ENCODE peak calls at places on chromosome 5, in seven cellular contexts. N is H9, Z is neuronal stem cell, E is mesenchymal stem cell, O is mesendoderm, F is IMR-90, C is H1. M is an unnamed sample.

GRCh38 chr5:145473032-145473642 is 362.0 kb downstream of the PRELID2 start:
- DNase-seq in N (no peak), Z (no peak), E (peak), O (no peak), F (peak), C (no peak), M (no peak)

GRCh38 chr5:115785395-115786009 is 31.0 kb downstream of the CDO1 start:
- DNase-seq in N (peak), Z (peak), E (no peak), O (peak), F (no peak), C (peak), M (no peak)

GRCh38 chr5:178785999-178786398 is 55.5 kb upstream of the ZNF354A start:
- DNase-seq in N (no peak), Z (no peak), E (peak), O (no peak), F (no peak), C (no peak), M (no peak)

GRCh38 chr5:137226081-137226480 is 273.0 kb downstream of the SPOCK1 start:
- DNase-seq in N (no peak), Z (no peak), E (no peak), O (no peak), F (no peak), C (no peak), M (no peak)

GRCh38 chr5:90231688-90232087 is 177.9 kb downstream of the CETN3 start:
- DNase-seq in N (no peak), Z (no peak), E (no peak), O (no peak), F (no peak), C (no peak), M (no peak)

GRCh38 chr5:23139338-23140171 is 286.4 kb upstream of the CDH12 start:
- DNase-seq in N (no peak), Z (peak), E (peak), O (peak), F (peak), C (no peak), M (peak)

GRCh38 chr5:44727100-44727499 is 81.6 kb upstream of the MRPS30 start:
- DNase-seq in N (no peak), Z (no peak), E (no peak), O (no peak), F (no peak), C (no peak), M (no peak)

GRCh38 chr5:145887976-145888574 is 15.3 kb upstream of the GRXCR2 start:
- DNase-seq in N (peak), Z (peak), E (peak), O (peak), F (peak), C (peak), M (peak)

GRCh38 chr5:66850354-66851075 is 254.3 kb downstream of the MAST4 start:
- DNase-seq in N (no peak), Z (no peak), E (peak), O (peak), F (peak), C (no peak), M (peak)

GRCh38 chr5:93717162-93717561 is 24.2 kb downstream of the POU5F2 start:
- DNase-seq in N (no peak), Z (no peak), E (peak), O (no peak), F (peak), C (no peak), M (no peak)

GRCh38 chr5:143268388-143268787 is 135.1 kb downstream of the NR3C1 start:
- DNase-seq in N (no peak), Z (no peak), E (no peak), O (no peak), F (no peak), C (no peak), M (no peak)

GRCh38 chr5:4627887-4628286 is 512.2 kb upstream of the ADAMTS16 start:
- DNase-seq in N (no peak), Z (no peak), E (no peak), O (no peak), F (no peak), C (no peak), M (no peak)

GRCh38 chr5:132437604-132438275 is 52.8 kb downstream of the IRF1 start:
- DNase-seq in N (peak), Z (no peak), E (peak), O (peak), F (peak), C (no peak), M (peak)

GRCh38 chr5:4042311-4042710 is 446.7 kb downstream of the IRX1 start:
- DNase-seq in N (no peak), Z (no peak), E (no peak), O (no peak), F (no peak), C (no peak), M (no peak)

GRCh38 chr5:150159741-150160179 is 4.1 kb upstream of the PDGFRB start:
- DNase-seq in N (no peak), Z (no peak), E (peak), O (no peak), F (peak), C (no peak), M (peak)

GRCh38 chr5:978693-979092 is 29.9 kb upstream of the NKD2 start:
- DNase-seq in N (no peak), Z (no peak), E (no peak), O (peak), F (no peak), C (no peak), M (no peak)

GRCh38 chr5:82562696-82563240 is 284.6 kb upstream of the RPS23 start:
- DNase-seq in N (no peak), Z (no peak), E (no peak), O (no peak), F (no peak), C (no peak), M (no peak)

GRCh38 chr5:141597394-141597793 is 21.4 kb downstream of the DIAPH1 start:
- DNase-seq in N (no peak), Z (no peak), E (no peak), O (no peak), F (no peak), C (no peak), M (no peak)

GRCh38 chr5:172049226-172049796 is 42.9 kb upstream of the FBXW11 start:
- DNase-seq in N (no peak), Z (no peak), E (no peak), O (peak), F (no peak), C (no peak), M (no peak)

GRCh38 chr5:42791151-42791550 is 20.5 kb downstream of the SELENOP start:
- DNase-seq in N (no peak), Z (no peak), E (no peak), O (no peak), F (no peak), C (no peak), M (no peak)

GRCh38 chr5:142756576-142756975 is 13.6 kb upstream of the ARHGAP26 start:
- DNase-seq in N (no peak), Z (no peak), E (no peak), O (no peak), F (no peak), C (no peak), M (no peak)

GRCh38 chr5:175470756-175471155 is 7.6 kb upstream of the SFXN1 start:
- DNase-seq in N (no peak), Z (no peak), E (no peak), O (no peak), F (peak), C (no peak), M (no peak)

DNA sequence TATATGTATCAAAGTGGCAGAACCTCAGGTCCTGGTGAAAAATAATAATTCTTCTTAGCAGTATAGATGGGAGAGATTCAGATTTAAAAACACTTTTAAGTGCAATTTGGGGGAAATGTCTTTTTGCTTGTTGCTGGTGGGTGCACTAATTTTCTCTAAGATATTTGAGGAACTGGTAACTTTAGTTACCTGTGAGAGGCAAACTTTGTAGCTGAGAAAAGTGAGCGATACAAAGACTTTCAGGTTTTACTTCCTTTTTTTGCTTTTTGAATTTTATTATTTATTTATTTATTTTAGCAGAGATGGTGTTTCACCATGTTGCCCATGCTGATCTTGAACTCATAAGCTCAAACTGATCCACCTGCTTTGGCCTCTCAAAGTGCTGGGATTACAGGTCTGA is 303.1 kb upstream of the PTGER4 start:
- DNase-seq in N (no peak), Z (no peak), E (no peak), O (no peak), F (no peak), C (no peak), M (no peak)
- H3K4ac ChIP-seq in N (no peak), Z (no peak), E (no peak), O (no peak), F (no peak), C (no peak), M (no peak)

GRCh38 chr5:51810592-51810991 is 427.3 kb downstream of the ISL1 start:
- DNase-seq in N (no peak), Z (no peak), E (no peak), O (no peak), F (no peak), C (no peak), M (no peak)

GRCh38 chr5:51811883-51812282 is 428.6 kb downstream of the ISL1 start:
- DNase-seq in N (no peak), Z (no peak), E (peak), O (peak), F (no peak), C (no peak), M (no peak)

DNA sequence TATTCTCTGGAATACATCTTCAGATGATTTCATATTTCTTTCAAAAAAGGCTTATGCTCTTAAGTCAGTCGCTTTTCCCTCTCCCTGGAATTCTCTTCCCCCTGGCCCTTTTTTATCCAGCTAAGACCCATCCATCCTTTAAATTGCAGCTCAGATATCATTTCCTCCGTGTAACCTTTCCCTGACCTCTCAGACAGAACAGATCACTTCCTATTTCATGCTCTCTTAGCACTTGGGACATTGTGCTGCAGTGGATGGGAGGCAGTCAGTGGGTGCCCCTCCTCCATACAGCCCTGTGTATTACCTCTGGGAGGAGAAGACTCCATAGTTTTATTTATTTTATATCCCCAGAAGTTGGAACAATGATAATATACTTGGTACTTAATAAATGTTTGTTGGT is 423.4 kb downstream of the ISL1 start:
- DNase-seq in N (no peak), Z (no peak), E (no peak), O (no peak), F (no peak), C (no peak), M (no peak)
- H3K4ac ChIP-seq in N (no peak), Z (no peak), E (no peak), O (no peak), F (no peak), C (no peak), M (no peak)

GRCh38 chr5:165723931-165724330 is 2218.5 kb downstream of the MAT2B start:
- DNase-seq in N (no peak), Z (no peak), E (no peak), O (no peak), F (no peak), C (no peak), M (no peak)

GRCh38 chr5:165722401-165722800 is 2217.0 kb downstream of the MAT2B start:
- DNase-seq in N (no peak), Z (no peak), E (no peak), O (no peak), F (no peak), C (no peak), M (no peak)
- H3K4ac ChIP-seq in N (no peak), Z (no peak), E (no peak), O (no peak), F (no peak), C (no peak), M (no peak)

GRCh38 chr5:161414037-161414436 is 132.5 kb downstream of the GABRB2 start:
- DNase-seq in N (no peak), Z (no peak), E (no peak), O (no peak), F (no peak), C (no peak), M (no peak)

GRCh38 chr5:161411156-161411555 is 135.4 kb downstream of the GABRB2 start:
- DNase-seq in N (no peak), Z (no peak), E (no peak), O (no peak), F (no peak), C (no peak), M (no peak)

GRCh38 chr5:161412792-161413191 is 133.7 kb downstream of the GABRB2 start:
- DNase-seq in N (no peak), Z (no peak), E (no peak), O (no peak), F (no peak), C (no peak), M (no peak)

GRCh38 chr5:161410640-161411039 is 135.9 kb downstream of the GABRB2 start:
- DNase-seq in N (no peak), Z (no peak), E (no peak), O (no peak), F (no peak), C (no peak), M (peak)

GRCh38 chr5:161414896-161415295 is 131.6 kb downstream of the GABRB2 start:
- DNase-seq in N (no peak), Z (no peak), E (no peak), O (no peak), F (no peak), C (no peak), M (no peak)
- H3K4ac ChIP-seq in N (no peak), Z (no peak), E (no peak), O (no peak), F (no peak), C (no peak), M (no peak)

DNA sequence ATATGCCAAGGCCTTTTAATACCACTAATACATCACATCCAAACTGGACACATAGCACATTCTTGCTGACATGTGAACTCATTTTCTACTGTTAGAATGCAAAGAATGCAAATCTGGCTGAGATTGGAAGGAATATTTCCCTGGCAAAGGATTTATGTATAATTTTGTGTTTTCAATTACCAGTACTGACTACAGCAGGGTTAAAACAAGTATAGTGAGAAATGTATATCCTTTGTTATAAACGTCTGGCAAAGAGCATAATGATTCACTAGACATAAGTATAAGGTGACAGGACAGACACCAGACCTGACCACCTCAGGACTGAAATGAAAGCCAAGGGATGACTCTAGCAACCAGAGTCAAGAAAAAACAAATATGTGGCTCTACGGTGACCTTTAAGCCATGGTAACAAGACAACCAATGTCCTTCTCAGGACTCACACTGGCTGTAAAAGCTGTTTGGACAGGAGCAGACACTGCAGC is 95.1 kb downstream of the MRPS27 start:
- DNase-seq in N (no peak), Z (no peak), E (no peak), O (no peak), F (peak), C (no peak), M (no peak)
- H3K4ac ChIP-seq in N (no peak), Z (no peak), E (no peak), O (no peak), F (peak), C (no peak), M (no peak)

GRCh38 chr5:97127727-97128126 is 14.7 kb downstream of the LIX1 start:
- DNase-seq in N (no peak), Z (no peak), E (no peak), O (no peak), F (no peak), C (no peak), M (no peak)
- H3K4ac ChIP-seq in N (no peak), Z (no peak), E (no peak), O (no peak), F (no peak), C (no peak), M (no peak)

DNA sequence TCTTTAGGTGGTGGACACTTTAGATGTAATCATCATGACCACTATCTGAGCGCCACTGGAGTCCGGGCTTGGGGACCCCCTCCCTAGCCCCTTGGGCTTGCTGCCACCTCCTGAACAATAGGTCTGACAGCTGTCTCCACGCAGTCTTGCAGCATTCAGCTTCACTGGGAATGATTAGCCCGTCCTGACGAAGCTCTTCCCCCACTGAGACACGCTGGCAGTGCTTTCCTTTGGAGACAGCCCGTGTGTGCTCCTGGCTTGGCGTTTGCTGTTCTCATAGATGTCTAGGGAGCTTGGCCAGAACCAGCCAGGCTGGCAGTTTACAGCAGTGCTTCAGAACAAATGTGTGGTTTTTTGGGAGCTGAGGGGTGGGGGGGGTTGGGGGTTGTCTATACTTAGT is 355.5 kb downstream of the ADAMTS6 start:
- DNase-seq in N (no peak), Z (no peak), E (no peak), O (no peak), F (peak), C (peak), M (no peak)
- H3K4ac ChIP-seq in N (no peak), Z (no peak), E (no peak), O (no peak), F (peak), C (no peak), M (peak)

GRCh38 chr5:75226916-75227315 is 9.8 kb downstream of the ANKRD31 start:
- DNase-seq in N (no peak), Z (no peak), E (no peak), O (no peak), F (no peak), C (no peak), M (no peak)
- H3K4ac ChIP-seq in N (no peak), Z (no peak), E (no peak), O (no peak), F (no peak), C (no peak), M (no peak)

DNA sequence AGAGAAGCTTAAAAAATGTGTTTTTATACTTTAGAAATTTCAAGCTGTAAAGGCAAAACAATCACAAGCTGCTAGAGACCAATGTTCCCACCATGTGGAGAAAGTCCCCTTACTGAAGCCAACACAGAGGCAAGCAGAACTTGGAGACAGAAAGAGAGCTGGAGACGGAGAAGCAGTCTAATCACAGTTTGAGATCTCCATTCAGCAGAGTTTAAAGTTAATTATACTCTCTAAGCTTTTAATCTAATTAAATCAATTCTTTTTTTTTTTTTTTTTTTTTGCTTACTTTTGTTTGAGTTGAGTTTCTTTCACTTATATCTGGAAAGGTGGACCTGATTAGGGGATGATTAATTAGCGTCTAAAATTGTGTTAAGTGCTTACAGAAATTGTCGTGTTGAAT is 1534.3 kb downstream of the MAT2B start:
- DNase-seq in N (no peak), Z (no peak), E (no peak), O (no peak), F (no peak), C (no peak), M (no peak)
- H3K4ac ChIP-seq in N (no peak), Z (no peak), E (no peak), O (no peak), F (no peak), C (no peak), M (no peak)

GRCh38 chr5:64806537-64806936 is 37.8 kb downstream of the CWC27 start:
- DNase-seq in N (no peak), Z (no peak), E (no peak), O (no peak), F (no peak), C (no peak), M (no peak)

GRCh38 chr5:64807505-64807904 is 38.8 kb downstream of the CWC27 start:
- DNase-seq in N (no peak), Z (no peak), E (peak), O (no peak), F (peak), C (no peak), M (no peak)

GRCh38 chr5:64814073-64814472 is 45.3 kb downstream of the CWC27 start:
- DNase-seq in N (no peak), Z (no peak), E (no peak), O (no peak), F (no peak), C (no peak), M (no peak)

DNA sequence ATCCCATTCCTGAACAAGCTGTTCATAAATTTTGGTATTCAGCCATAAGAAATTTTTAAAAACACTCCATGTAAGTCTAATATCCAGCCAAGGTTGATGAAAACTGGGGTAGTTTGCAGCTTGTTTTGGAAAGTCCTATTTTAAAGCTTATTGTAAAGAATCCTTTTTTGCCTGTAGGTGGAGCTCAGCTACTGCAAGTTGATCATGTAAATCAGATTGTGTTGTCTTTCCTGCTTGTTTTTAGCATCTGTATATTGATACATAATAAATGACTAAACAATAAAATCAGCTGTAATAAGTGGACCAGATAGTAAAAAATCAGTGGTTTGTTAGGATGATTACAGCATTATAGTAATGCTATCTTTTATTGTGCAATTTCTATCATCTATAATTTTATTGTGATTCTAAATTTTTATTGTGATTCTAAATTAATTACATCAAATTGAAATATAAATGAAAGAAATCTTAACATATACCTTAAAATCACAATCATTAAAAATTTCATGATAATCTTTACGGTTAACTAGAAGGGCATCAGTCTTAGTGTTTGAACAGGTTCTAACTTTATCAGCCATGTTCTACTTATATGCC is 42.4 kb downstream of the CWC27 start:
- DNase-seq in N (no peak), Z (peak), E (peak), O (peak), F (peak), C (no peak), M (peak)
- H3K4ac ChIP-seq in N (no peak), Z (no peak), E (no peak), O (no peak), F (no peak), C (no peak), M (no peak)